ENCODE peak calls at places on chromosomes 11 and 22, in five cellular contexts. H is sigmoid colon, X is H1, K is ovary, Q is A549. C is an unnamed sample.

GRCh38 chr11:2268911-2269600 is 1.3 kb downstream of the ASCL2 start:
- DNase-seq in H (no peak), X (peak), K (peak), Q (no peak), C (peak)

GRCh38 chr22:39173787-39174497 is 21.5 kb upstream of the CBX7 start:
- DNase-seq in H (no peak), X (no peak), K (peak), Q (no peak), C (no peak)

GRCh38 chr11:14270690-14271542 is 88.1 kb downstream of the RRAS2 start:
- DNase-seq in H (no peak), X (no peak), K (no peak), Q (no peak), C (no peak)

GRCh38 chr11:16612801-16613400 is 125.5 kb upstream of the C11orf58 start:
- DNase-seq in H (no peak), X (no peak), K (no peak), Q (no peak), C (no peak)

GRCh38 chr22:47207846-47208554 is 445.6 kb downstream of the TBC1D22A start:
- DNase-seq in H (peak), X (peak), K (peak), Q (no peak), C (no peak)

GRCh38 chr11:114196994-114197702 is 99.1 kb upstream of the NNMT start:
- DNase-seq in H (peak), X (no peak), K (peak), Q (no peak), C (no peak)

GRCh38 chr11:89667001-89667400 is 43.1 kb upstream of the TRIM77 start:
- DNase-seq in H (no peak), X (no peak), K (no peak), Q (no peak), C (no peak)

GRCh38 chr22:37499006-37499707 is 13.0 kb upstream of the MFNG start:
- DNase-seq in H (no peak), X (no peak), K (no peak), Q (no peak), C (no peak)

GRCh38 chr11:45896392-45897068 is 10.5 kb downstream of the FREY1 start:
- DNase-seq in H (no peak), X (peak), K (no peak), Q (no peak), C (no peak)

GRCh38 chr11:47980907-47981621 is 705 bp downstream of the PTPRJ start:
- DNase-seq in H (peak), X (peak), K (peak), Q (peak), C (peak)

GRCh38 chr11:108788565-108789199 is 123.8 kb downstream of the DDX10 start:
- DNase-seq in H (no peak), X (peak), K (no peak), Q (no peak), C (no peak)

GRCh38 chr11:123841189-123841588 is 35.0 kb upstream of the OR6M1 start:
- DNase-seq in H (no peak), X (no peak), K (no peak), Q (no peak), C (no peak)

GRCh38 chr22:19942886-19943664 is 1.5 kb upstream of the TXNRD2 start:
- DNase-seq in H (peak), X (no peak), K (peak), Q (no peak), C (no peak)

GRCh38 chr11:27291302-27291889 is 71.6 kb downstream of the CCDC34 start:
- DNase-seq in H (no peak), X (no peak), K (no peak), Q (no peak), C (no peak)

GRCh38 chr22:47192106-47192650 is 429.7 kb downstream of the TBC1D22A start:
- DNase-seq in H (peak), X (no peak), K (no peak), Q (no peak), C (peak)

GRCh38 chr22:24554316-24555159 is at the start of gene GUCD1:
- DNase-seq in H (no peak), X (no peak), K (no peak), Q (no peak), C (no peak)

GRCh38 chr11:20042025-20042639 is 118.1 kb downstream of the DBX1 start:
- DNase-seq in H (no peak), X (no peak), K (no peak), Q (peak), C (no peak)

GRCh38 chr22:44451016-44451415 is 47.0 kb downstream of the RTL6 start:
- DNase-seq in H (no peak), X (no peak), K (no peak), Q (no peak), C (peak)

GRCh38 chr11:85977751-85978160 is 91.1 kb downstream of the PICALM start:
- DNase-seq in H (no peak), X (no peak), K (no peak), Q (no peak), C (no peak)
- TF ChIP-seq EP300 in H (no peak), X (no peak), K (no peak), Q (no peak), C (no peak)

GRCh38 chr11:32466279-32466915 is 31.1 kb upstream of the WT1 start:
- DNase-seq in H (no peak), X (no peak), K (no peak), Q (no peak), C (no peak)
- TF ChIP-seq EP300 in H (no peak), X (no peak), K (no peak), Q (no peak), C (no peak)

DNA sequence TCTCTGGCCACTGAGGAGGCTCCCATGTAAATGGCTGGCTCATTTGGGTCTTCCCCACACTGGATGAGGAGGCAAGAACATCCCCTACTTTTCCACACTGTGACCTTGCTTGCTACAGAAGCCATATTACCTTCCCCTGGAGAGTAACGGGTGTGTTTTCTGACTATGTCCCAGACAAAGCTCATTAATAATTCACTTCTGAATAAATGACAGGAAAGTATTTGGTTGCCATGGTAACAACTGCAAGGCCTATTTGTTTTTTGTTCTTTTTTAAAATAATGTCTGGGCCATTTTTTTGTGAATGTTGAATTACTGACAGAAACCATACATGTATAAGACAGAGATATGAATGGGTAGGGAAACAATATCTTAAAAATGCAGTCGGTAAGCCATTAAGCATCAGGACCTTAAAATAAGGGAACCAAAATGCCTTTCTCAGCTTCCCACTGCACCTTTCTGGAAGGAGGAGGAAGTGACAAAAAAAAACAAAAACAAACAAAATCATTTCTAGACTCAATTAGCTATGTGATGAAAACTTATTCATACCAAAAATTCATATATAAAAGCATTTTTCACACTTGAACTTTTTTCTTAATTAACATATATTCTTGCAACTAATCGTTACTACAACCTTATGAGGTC is 31.9 kb downstream of the SLC1A2 start:
- DNase-seq in H (no peak), X (no peak), K (no peak), Q (no peak), C (no peak)
- TF ChIP-seq EP300 in H (no peak), X (no peak), K (no peak), Q (no peak), C (no peak)

GRCh38 chr11:60195923-60196368 is 13.1 kb upstream of the MS4A6A start:
- DNase-seq in H (no peak), X (no peak), K (no peak), Q (no peak), C (no peak)
- TF ChIP-seq EP300 in H (no peak), X (no peak), K (no peak), Q (no peak), C (no peak)

GRCh38 chr22:49632199-49633009 is 195.3 kb downstream of the BRD1 start:
- DNase-seq in H (peak), X (peak), K (peak), Q (peak), C (peak)
- TF ChIP-seq EP300 in H (no peak), X (no peak), K (no peak), Q (no peak), C (no peak)

GRCh38 chr11:28820296-28820989 is 712.3 kb downstream of the METTL15 start:
- DNase-seq in H (no peak), X (no peak), K (no peak), Q (no peak), C (no peak)
- TF ChIP-seq EP300 in H (no peak), X (no peak), K (no peak), Q (no peak), C (no peak)

GRCh38 chr11:74070713-74071506 is 62.0 kb upstream of the UCP3 start:
- DNase-seq in H (no peak), X (no peak), K (no peak), Q (no peak), C (no peak)

GRCh38 chr11:74072286-74072685 is 63.4 kb upstream of the UCP3 start:
- DNase-seq in H (no peak), X (no peak), K (no peak), Q (no peak), C (no peak)

GRCh38 chr11:74072721-74073120 is 63.8 kb upstream of the UCP3 start:
- DNase-seq in H (no peak), X (no peak), K (no peak), Q (no peak), C (no peak)

GRCh38 chr11:74069146-74070046 is 60.5 kb upstream of the UCP3 start:
- DNase-seq in H (no peak), X (no peak), K (no peak), Q (no peak), C (peak)
- TF ChIP-seq EP300 in H (no peak), X (no peak), K (no peak), Q (no peak), C (peak)

GRCh38 chr11:33701302-33701701 is 676 bp upstream of the C11orf91 start:
- DNase-seq in H (no peak), X (no peak), K (no peak), Q (no peak), C (no peak)
- TF ChIP-seq EP300 in H (no peak), X (no peak), K (no peak), Q (no peak), C (peak)

DNA sequence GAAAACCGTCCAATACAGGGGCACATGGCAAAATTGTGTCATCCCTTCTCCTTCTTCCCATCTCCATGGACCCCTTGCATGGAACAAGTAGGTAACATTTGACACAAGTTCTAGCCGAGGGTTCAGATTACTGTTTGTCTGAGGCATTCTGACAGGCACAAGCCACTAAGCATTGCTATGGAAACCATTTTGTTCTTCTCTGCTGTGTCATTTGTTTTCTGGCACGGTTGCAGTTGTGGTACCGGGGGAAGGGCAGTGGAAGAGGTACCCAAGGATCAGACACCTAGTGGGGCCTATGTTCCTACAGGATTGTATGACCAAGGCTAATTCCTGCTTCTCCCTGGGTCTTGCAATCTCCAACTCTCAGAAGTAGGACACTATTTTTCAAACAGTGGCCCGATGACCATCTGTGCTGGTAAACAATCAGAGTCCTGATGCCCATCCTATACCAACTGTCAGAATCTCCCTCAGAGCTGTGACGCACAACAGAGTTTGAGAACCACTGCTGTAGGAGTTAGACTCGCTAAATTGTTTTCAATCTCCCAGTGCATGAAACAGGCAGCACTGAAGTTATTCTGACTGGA is 69.3 kb downstream of the KCNC1 start:
- DNase-seq in H (no peak), X (no peak), K (no peak), Q (no peak), C (no peak)
- TF ChIP-seq EP300 in H (no peak), X (no peak), K (no peak), Q (no peak), C (no peak)

C was measured in upper lobe of left lung.